ENCODE peak calls at places on chromosomes 13 and 19, in seven cellular contexts. One of them, this sample, is unnamed.

GRCh38 chr13:75769141-75769905 is 133.2 kb downstream of the LMO7 start:
- DNase-seq in WTC11: no peak
- DNase-seq in AG09319: no peak
- DNase-seq in PC-3: no peak
- DNase-seq in cardiac fibroblast: no peak
- DNase-seq in Peyer's patch: no peak
- DNase-seq in omental fat pad: no peak
- DNase-seq in this sample: no peak

GRCh38 chr19:37551123-37551993 is 43.2 kb downstream of the ZNF571 start:
- DNase-seq in PC-3: no peak
- DNase-seq in AG09319: peak; percentile 15
- DNase-seq in WTC11: peak; percentile 49
- DNase-seq in Peyer's patch: peak; percentile 55
- DNase-seq in cardiac fibroblast: peak; percentile 76
- DNase-seq in omental fat pad: no peak
- DNase-seq in this sample: no peak

GRCh38 chr19:15453091-15453498 is 3.3 kb upstream of the WIZ start:
- DNase-seq in AG09319: no peak
- DNase-seq in PC-3: no peak
- DNase-seq in WTC11: peak; percentile 46
- DNase-seq in Peyer's patch: no peak
- DNase-seq in omental fat pad: no peak
- DNase-seq in cardiac fibroblast: no peak
- DNase-seq in this sample: no peak

GRCh38 chr13:113907637-113908617 is 44.1 kb upstream of the GAS6 start:
- DNase-seq in cardiac fibroblast: peak; percentile 70
- DNase-seq in WTC11: no peak
- DNase-seq in PC-3: no peak
- DNase-seq in Peyer's patch: no peak
- DNase-seq in AG09319: no peak
- DNase-seq in omental fat pad: peak; percentile 18
- DNase-seq in this sample: no peak

GRCh38 chr13:111639994-111640393 is 319.6 kb downstream of the TEX29 start:
- DNase-seq in omental fat pad: no peak
- DNase-seq in Peyer's patch: no peak
- DNase-seq in WTC11: no peak
- DNase-seq in cardiac fibroblast: no peak
- DNase-seq in PC-3: no peak
- DNase-seq in AG09319: no peak
- DNase-seq in this sample: no peak

GRCh38 chr13:42369071-42369795 is 97.3 kb downstream of the AKAP11 start:
- DNase-seq in AG09319: no peak
- DNase-seq in cardiac fibroblast: no peak
- DNase-seq in WTC11: no peak
- DNase-seq in omental fat pad: no peak
- DNase-seq in Peyer's patch: no peak
- DNase-seq in PC-3: no peak
- DNase-seq in this sample: no peak

GRCh38 chr19:10858204-10858828 is 10.1 kb downstream of the C19orf38 start:
- DNase-seq in WTC11: peak; percentile 64
- DNase-seq in Peyer's patch: no peak
- DNase-seq in omental fat pad: no peak
- DNase-seq in AG09319: no peak
- DNase-seq in cardiac fibroblast: peak; percentile 44
- DNase-seq in PC-3: peak; percentile 42
- DNase-seq in this sample: peak; percentile 43

GRCh38 chr13:76481738-76482137 is 404.5 kb downstream of the KCTD12 start:
- DNase-seq in cardiac fibroblast: no peak
- DNase-seq in PC-3: peak; percentile 3
- DNase-seq in WTC11: no peak
- DNase-seq in Peyer's patch: no peak
- DNase-seq in AG09319: no peak
- DNase-seq in omental fat pad: no peak
- DNase-seq in this sample: no peak

GRCh38 chr19:47509973-47510372 is 4.9 kb downstream of the NAPA start:
- DNase-seq in Peyer's patch: no peak
- DNase-seq in AG09319: no peak
- DNase-seq in omental fat pad: no peak
- DNase-seq in cardiac fibroblast: no peak
- DNase-seq in WTC11: no peak
- DNase-seq in PC-3: peak; percentile 2
- DNase-seq in this sample: no peak

GRCh38 chr19:47512183-47512947 is 2.5 kb downstream of the NAPA start:
- DNase-seq in AG09319: peak; percentile 27
- DNase-seq in Peyer's patch: peak; percentile 78
- DNase-seq in WTC11: no peak
- DNase-seq in omental fat pad: no peak
- DNase-seq in PC-3: peak; percentile 37
- DNase-seq in cardiac fibroblast: peak; percentile 39
- DNase-seq in this sample: no peak

GRCh38 chr19:47510516-47511127 is 4.2 kb downstream of the NAPA start:
- DNase-seq in AG09319: no peak
- DNase-seq in cardiac fibroblast: no peak
- DNase-seq in WTC11: no peak
- DNase-seq in PC-3: no peak
- DNase-seq in Peyer's patch: no peak
- DNase-seq in omental fat pad: no peak
- DNase-seq in this sample: no peak

GRCh38 chr19:47511681-47512080 is 3.2 kb downstream of the NAPA start:
- DNase-seq in PC-3: no peak
- DNase-seq in omental fat pad: no peak
- DNase-seq in Peyer's patch: no peak
- DNase-seq in AG09319: no peak
- DNase-seq in WTC11: no peak
- DNase-seq in cardiac fibroblast: peak; percentile 52
- DNase-seq in this sample: no peak

GRCh38 chr19:47511128-47511517 is 3.7 kb downstream of the NAPA start:
- DNase-seq in omental fat pad: no peak
- DNase-seq in Peyer's patch: no peak
- DNase-seq in AG09319: no peak
- DNase-seq in WTC11: no peak
- DNase-seq in cardiac fibroblast: no peak
- DNase-seq in PC-3: no peak
- DNase-seq in this sample: no peak
- TF ChIP-seq CTCF in omental fat pad: no peak
- TF ChIP-seq CTCF in Peyer's patch: no peak
- TF ChIP-seq CTCF in AG09319: no peak
- TF ChIP-seq CTCF in WTC11: no peak
- TF ChIP-seq CTCF in cardiac fibroblast: no peak
- TF ChIP-seq CTCF in PC-3: no peak
- TF ChIP-seq CTCF in this sample: no peak

GRCh38 chr19:7933411-7933810 is 7.5 kb upstream of the CTXN1 start:
- DNase-seq in PC-3: no peak
- DNase-seq in omental fat pad: no peak
- DNase-seq in AG09319: no peak
- DNase-seq in Peyer's patch: no peak
- DNase-seq in WTC11: no peak
- DNase-seq in cardiac fibroblast: no peak
- DNase-seq in this sample: no peak
- TF ChIP-seq CTCF in PC-3: peak; percentile 74
- TF ChIP-seq CTCF in omental fat pad: no peak
- TF ChIP-seq CTCF in AG09319: peak; percentile 7
- TF ChIP-seq CTCF in Peyer's patch: peak; percentile 5
- TF ChIP-seq CTCF in WTC11: no peak
- TF ChIP-seq CTCF in cardiac fibroblast: peak; percentile 36
- TF ChIP-seq CTCF in this sample: peak; percentile 20

DNA sequence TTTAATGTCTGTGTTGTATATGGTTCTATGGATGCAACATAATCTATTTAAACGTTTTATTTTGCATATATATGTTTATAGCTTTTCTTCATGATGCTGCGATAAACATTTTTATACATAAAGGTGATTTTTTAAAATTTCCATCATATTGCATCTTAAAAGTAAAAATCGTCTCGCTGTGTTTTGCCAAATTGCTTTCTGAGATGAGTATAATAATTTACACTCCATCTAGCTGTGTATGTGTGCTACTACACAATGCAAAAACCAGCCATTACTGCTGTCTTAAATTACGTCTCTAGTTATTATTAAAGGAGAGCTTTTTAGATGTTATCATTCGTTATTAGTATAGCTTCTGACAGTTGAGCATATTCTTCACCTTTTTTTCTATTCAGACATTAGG is 37.2 kb downstream of the METTL21C start:
- DNase-seq in cardiac fibroblast: peak; percentile 9
- DNase-seq in omental fat pad: no peak
- DNase-seq in Peyer's patch: no peak
- DNase-seq in WTC11: no peak
- DNase-seq in AG09319: no peak
- DNase-seq in PC-3: no peak
- DNase-seq in this sample: no peak
- TF ChIP-seq CTCF in cardiac fibroblast: peak; percentile 34
- TF ChIP-seq CTCF in omental fat pad: no peak
- TF ChIP-seq CTCF in Peyer's patch: peak; percentile 13
- TF ChIP-seq CTCF in WTC11: no peak
- TF ChIP-seq CTCF in AG09319: peak; percentile 5
- TF ChIP-seq CTCF in PC-3: peak; percentile 38
- TF ChIP-seq CTCF in this sample: peak; percentile 23

DNA sequence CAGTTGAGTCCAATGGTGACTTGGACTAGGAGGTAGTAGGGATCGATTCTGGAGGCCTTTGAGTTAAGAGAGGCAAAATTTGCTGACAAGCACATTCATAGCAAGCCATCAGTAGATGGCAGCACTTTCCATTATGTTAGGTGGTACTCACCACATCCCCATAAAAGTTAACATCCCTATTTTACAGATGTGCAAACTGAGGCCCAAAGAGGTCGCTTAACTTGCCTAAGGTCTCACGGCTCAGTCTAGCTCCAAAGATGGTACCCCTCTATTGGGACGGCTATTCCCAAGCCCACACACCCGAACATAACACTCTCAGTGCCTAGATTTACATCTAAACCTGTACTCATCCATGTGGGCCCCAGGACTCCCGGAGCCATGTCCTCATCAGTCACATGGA is 21.5 kb upstream of the FOSB start:
- DNase-seq in WTC11: no peak
- DNase-seq in AG09319: no peak
- DNase-seq in omental fat pad: no peak
- DNase-seq in cardiac fibroblast: peak; percentile 73
- DNase-seq in Peyer's patch: no peak
- DNase-seq in PC-3: peak; percentile 44
- DNase-seq in this sample: no peak
- TF ChIP-seq CTCF in WTC11: no peak
- TF ChIP-seq CTCF in AG09319: peak; percentile 26
- TF ChIP-seq CTCF in omental fat pad: no peak
- TF ChIP-seq CTCF in cardiac fibroblast: peak; percentile 40
- TF ChIP-seq CTCF in Peyer's patch: peak; percentile 44
- TF ChIP-seq CTCF in PC-3: peak; percentile 54
- TF ChIP-seq CTCF in this sample: no peak

GRCh38 chr19:971795-972194 is 12.3 kb upstream of the WDR18 start:
- DNase-seq in PC-3: no peak
- DNase-seq in AG09319: no peak
- DNase-seq in omental fat pad: no peak
- DNase-seq in cardiac fibroblast: no peak
- DNase-seq in Peyer's patch: no peak
- DNase-seq in WTC11: no peak
- DNase-seq in this sample: no peak

GRCh38 chr19:972281-972680 is 11.9 kb upstream of the WDR18 start:
- DNase-seq in Peyer's patch: no peak
- DNase-seq in omental fat pad: no peak
- DNase-seq in AG09319: no peak
- DNase-seq in WTC11: no peak
- DNase-seq in PC-3: no peak
- DNase-seq in cardiac fibroblast: no peak
- DNase-seq in this sample: no peak

GRCh38 chr19:974564-975257 is 9.4 kb upstream of the WDR18 start:
- DNase-seq in omental fat pad: no peak
- DNase-seq in Peyer's patch: no peak
- DNase-seq in cardiac fibroblast: no peak
- DNase-seq in AG09319: no peak
- DNase-seq in WTC11: no peak
- DNase-seq in PC-3: no peak
- DNase-seq in this sample: no peak

GRCh38 chr19:973726-974563 is 10.2 kb upstream of the WDR18 start:
- DNase-seq in omental fat pad: no peak
- DNase-seq in Peyer's patch: no peak
- DNase-seq in cardiac fibroblast: no peak
- DNase-seq in AG09319: no peak
- DNase-seq in WTC11: no peak
- DNase-seq in PC-3: no peak
- DNase-seq in this sample: no peak

GRCh38 chr19:970695-971094 is 13.4 kb upstream of the WDR18 start:
- DNase-seq in AG09319: no peak
- DNase-seq in WTC11: no peak
- DNase-seq in PC-3: no peak
- DNase-seq in cardiac fibroblast: peak; percentile 33
- DNase-seq in Peyer's patch: no peak
- DNase-seq in omental fat pad: no peak
- DNase-seq in this sample: no peak
- TF ChIP-seq CTCF in AG09319: peak; percentile 53
- TF ChIP-seq CTCF in WTC11: peak; percentile 87
- TF ChIP-seq CTCF in PC-3: peak; percentile 74
- TF ChIP-seq CTCF in cardiac fibroblast: peak; percentile 63
- TF ChIP-seq CTCF in Peyer's patch: peak; percentile 40
- TF ChIP-seq CTCF in omental fat pad: no peak
- TF ChIP-seq CTCF in this sample: peak; percentile 83

GRCh38 chr19:38919837-38920528 is 8.0 kb upstream of the CCER2 start:
- DNase-seq in AG09319: no peak
- DNase-seq in omental fat pad: no peak
- DNase-seq in WTC11: no peak
- DNase-seq in PC-3: no peak
- DNase-seq in Peyer's patch: no peak
- DNase-seq in cardiac fibroblast: no peak
- DNase-seq in this sample: no peak

GRCh38 chr19:38918526-38918925 is 6.5 kb upstream of the CCER2 start:
- DNase-seq in Peyer's patch: no peak
- DNase-seq in cardiac fibroblast: no peak
- DNase-seq in WTC11: no peak
- DNase-seq in PC-3: no peak
- DNase-seq in omental fat pad: no peak
- DNase-seq in AG09319: no peak
- DNase-seq in this sample: no peak

GRCh38 chr19:38917516-38917915 is 5.5 kb upstream of the CCER2 start:
- DNase-seq in Peyer's patch: no peak
- DNase-seq in PC-3: no peak
- DNase-seq in WTC11: no peak
- DNase-seq in cardiac fibroblast: no peak
- DNase-seq in omental fat pad: no peak
- DNase-seq in AG09319: no peak
- DNase-seq in this sample: no peak

GRCh38 chr19:38915329-38916321 is 3.6 kb upstream of the CCER2 start:
- DNase-seq in PC-3: no peak
- DNase-seq in cardiac fibroblast: no peak
- DNase-seq in AG09319: no peak
- DNase-seq in omental fat pad: no peak
- DNase-seq in WTC11: no peak
- DNase-seq in Peyer's patch: no peak
- DNase-seq in this sample: no peak

DNA sequence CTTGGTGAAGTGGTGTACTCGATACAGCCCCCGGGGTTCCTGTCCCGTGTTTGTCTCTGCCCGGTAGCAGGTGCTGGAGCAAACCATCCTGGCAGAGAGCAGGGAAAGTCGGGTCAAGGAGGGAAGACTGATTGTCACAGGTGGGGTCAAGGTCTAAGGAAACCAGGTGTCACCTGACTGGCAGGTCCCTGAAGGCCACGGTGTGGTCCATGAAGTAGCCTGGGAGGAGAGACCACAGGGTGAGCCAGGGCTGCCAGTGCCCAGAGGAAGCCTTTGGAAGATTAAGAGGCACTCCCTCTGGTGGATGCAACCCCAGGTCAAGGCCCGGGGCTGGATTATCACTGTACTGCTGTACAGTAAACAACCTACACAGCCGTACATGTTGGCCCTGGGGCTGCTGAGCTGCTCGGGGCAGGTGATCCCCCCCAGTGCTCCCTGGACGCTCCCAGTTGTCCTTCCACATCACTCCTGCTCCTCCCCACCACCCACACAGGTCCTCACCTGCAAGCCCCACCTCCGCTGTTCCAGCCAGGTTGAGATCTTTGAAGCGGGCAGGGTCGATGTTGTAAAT is 6.0 kb upstream of the CCER2 start:
- DNase-seq in AG09319: no peak
- DNase-seq in omental fat pad: no peak
- DNase-seq in Peyer's patch: peak; percentile 67
- DNase-seq in cardiac fibroblast: no peak
- DNase-seq in PC-3: peak; percentile 5
- DNase-seq in WTC11: no peak
- DNase-seq in this sample: no peak
- TF ChIP-seq CTCF in AG09319: no peak
- TF ChIP-seq CTCF in omental fat pad: no peak
- TF ChIP-seq CTCF in Peyer's patch: peak; percentile 42
- TF ChIP-seq CTCF in cardiac fibroblast: no peak
- TF ChIP-seq CTCF in PC-3: peak; percentile 26
- TF ChIP-seq CTCF in WTC11: no peak
- TF ChIP-seq CTCF in this sample: no peak

This sample was measured in mesothelial cell of epicardium.